ENCODE peak calls at places on chromosome 4, in six cellular contexts. S is pancreas; C is CD4-positive, alpha-beta T cell; J is progenitor cell of endocrine pancreas; R is NCI-H1694; K is osteocyte. A is an unnamed sample.

GRCh38 chr4:37981425-37981824 is 21.2 kb downstream of the PTTG2 start:
- DNase-seq in K (no peak), J (no peak), S (no peak), C (no peak), R (no peak), A (no peak)

GRCh38 chr4:75555294-75556164 is at the start of gene ODAPH:
- DNase-seq in J (no peak), R (no peak), C (no peak), S (no peak), K (no peak), A (peak; percentile 60)

GRCh38 chr4:158462611-158463010 is 59.1 kb upstream of the RXFP1 start:
- DNase-seq in K (no peak), S (no peak), J (no peak), R (no peak), C (no peak), A (no peak)

GRCh38 chr4:53465891-53466290 is 88.5 kb downstream of the FIP1L1 start:
- DNase-seq in S (no peak), R (no peak), J (no peak), C (no peak), K (no peak), A (no peak)

GRCh38 chr4:41757521-41758156 is 9.1 kb upstream of the PHOX2B start:
- DNase-seq in R (no peak), K (no peak), C (no peak), J (no peak), S (no peak), A (no peak)

GRCh38 chr4:6183740-6184139 is 16.6 kb downstream of the JAKMIP1 start:
- DNase-seq in S (peak; percentile 6), K (no peak), R (no peak), J (no peak), C (no peak), A (no peak)

GRCh38 chr4:8724436-8725070 is 132.0 kb downstream of the CPZ start:
- DNase-seq in K (peak; percentile 69), J (no peak), R (no peak), S (peak; percentile 34), C (no peak), A (peak; percentile 32)

GRCh38 chr4:170057851-170058250 is 31.7 kb upstream of the MFAP3L start:
- DNase-seq in K (no peak), J (no peak), S (no peak), C (no peak), R (no peak), A (no peak)

A was measured in Peyer's patch.